ENCODE peak calls at places on chromosomes 12 and 14, in four cellular contexts. G, B, M and R are unnamed samples.

GRCh38 chr12:3757261-3757660 is 4.4 kb upstream of the CRACR2A start:
- DNase-seq in B (no peak), M (no peak), G (no peak), R (no peak)

GRCh38 chr12:107448198-107448597 is 237.4 kb upstream of the PWP1 start:
- DNase-seq in G (no peak), B (no peak), M (peak; percentile 37), R (no peak)

GRCh38 chr14:95200404-95200803 is 43.1 kb upstream of the DICER1 start:
- DNase-seq in G (no peak), B (no peak), M (no peak), R (no peak)

GRCh38 chr12:131327521-131328488 is 374.1 kb downstream of the ADGRD1 start:
- DNase-seq in B (no peak), M (peak; percentile 18), G (no peak), R (no peak)

GRCh38 chr12:79371226-79371625 is 319.5 kb downstream of the PAWR start:
- DNase-seq in G (peak; percentile 36), B (no peak), M (no peak), R (no peak)

GRCh38 chr14:92105845-92106094 is 612 bp downstream of the ATXN3 start:
- DNase-seq in G (peak; percentile 55), M (peak; percentile 46), B (peak; percentile 81), R (no peak)

GRCh38 chr14:73136387-73137221 is at the start of gene PSEN1:
- DNase-seq in B (peak; percentile 97), M (peak; percentile 89), G (peak; percentile 86), R (peak; percentile 96)

GRCh38 chr14:21734457-21735074 is 60.9 kb upstream of the OR4E1 start:
- DNase-seq in G (peak; percentile 1), M (peak; percentile 69), B (no peak), R (no peak)

GRCh38 chr12:114982760-114983159 is 298.8 kb upstream of the TBX3 start:
- DNase-seq in B (no peak), G (no peak), M (peak; percentile 45), R (no peak)

GRCh38 chr12:65818454-65819382 is 5.6 kb upstream of the HMGA2 start:
- DNase-seq in B (no peak), M (no peak), G (peak; percentile 77), R (no peak)

GRCh38 chr12:105741786-105742566 is 396.8 kb downstream of the NUAK1 start:
- DNase-seq in M (no peak), G (peak; percentile 93), B (peak; percentile 70), R (no peak)

GRCh38 chr14:61463664-61464063 is 142.3 kb downstream of the PRKCH start:
- DNase-seq in B (no peak), G (no peak), M (no peak), R (no peak)

GRCh38 chr12:86254399-86255107 is 1.6 kb downstream of the MGAT4C start:
- DNase-seq in M (no peak), G (peak; percentile 31), B (no peak), R (no peak)

GRCh38 chr12:95730457-95730856 is 60.1 kb downstream of the NTN4 start:
- DNase-seq in M (no peak), B (no peak), G (no peak), R (no peak)

GRCh38 chr12:111505601-111506036 is 93.5 kb downstream of the ATXN2 start:
- DNase-seq in M (peak; percentile 40), B (no peak), G (peak; percentile 6), R (no peak)

GRCh38 chr14:71621276-71621675 is 311.0 kb upstream of the RGS6 start:
- DNase-seq in B (no peak), G (peak; percentile 61), M (no peak), R (no peak)

GRCh38 chr12:76346798-76347420 is 1.3 kb downstream of the BBS10 start:
- DNase-seq in G (peak; percentile 70), B (no peak), M (peak; percentile 54), R (no peak)

GRCh38 chr12:123106640-123107359 is 44.1 kb downstream of the PITPNM2 start:
- DNase-seq in M (peak; percentile 39), B (no peak), G (no peak), R (no peak)

GRCh38 chr12:102634216-102634615 is 153.9 kb upstream of the IGF1 start:
- DNase-seq in G (peak; percentile 70), M (no peak), B (no peak), R (no peak)

GRCh38 chr14:60805881-60806569 is 71.5 kb downstream of the MNAT1 start:
- DNase-seq in G (peak; percentile 73), M (no peak), B (no peak), R (no peak)

GRCh38 chr12:45273717-45274271 is 57.9 kb downstream of the ANO6 start:
- DNase-seq in B (peak; percentile 74), M (peak; percentile 91), G (peak; percentile 99), R (no peak)

GRCh38 chr12:54479421-54479820 is 6.0 kb upstream of the GTSF1 start:
- DNase-seq in M (no peak), G (peak; percentile 84), B (no peak), R (no peak)

GRCh38 chr12:112169966-112170365 is 44.6 kb downstream of the TRAFD1 start:
- DNase-seq in M (no peak), B (no peak), G (no peak), R (no peak)

DNA sequence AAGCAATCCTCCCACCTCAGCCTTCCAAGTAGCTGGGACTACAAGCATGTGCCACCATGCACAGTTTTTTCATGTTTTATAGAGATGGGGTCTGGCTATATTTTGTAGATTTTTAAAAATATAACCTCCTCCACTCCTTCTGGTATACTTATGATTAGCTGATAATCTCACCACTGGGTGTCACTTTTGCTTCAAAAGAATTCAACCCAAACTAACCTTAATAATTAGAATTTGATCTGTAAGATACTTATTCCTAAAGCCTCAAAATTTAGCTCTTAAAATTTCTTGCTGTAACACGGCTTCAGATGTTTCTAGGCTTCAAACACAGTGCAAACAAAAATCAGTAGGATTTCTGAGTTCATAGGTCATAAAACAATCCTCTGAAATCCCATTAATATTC is 130.3 kb downstream of the CEP83 start:
- DNase-seq in B (no peak), G (no peak), M (no peak), R (no peak)
- TF ChIP-seq CTCF in B (peak; percentile 6), G (no peak), M (peak; percentile 19), R (no peak)

DNA sequence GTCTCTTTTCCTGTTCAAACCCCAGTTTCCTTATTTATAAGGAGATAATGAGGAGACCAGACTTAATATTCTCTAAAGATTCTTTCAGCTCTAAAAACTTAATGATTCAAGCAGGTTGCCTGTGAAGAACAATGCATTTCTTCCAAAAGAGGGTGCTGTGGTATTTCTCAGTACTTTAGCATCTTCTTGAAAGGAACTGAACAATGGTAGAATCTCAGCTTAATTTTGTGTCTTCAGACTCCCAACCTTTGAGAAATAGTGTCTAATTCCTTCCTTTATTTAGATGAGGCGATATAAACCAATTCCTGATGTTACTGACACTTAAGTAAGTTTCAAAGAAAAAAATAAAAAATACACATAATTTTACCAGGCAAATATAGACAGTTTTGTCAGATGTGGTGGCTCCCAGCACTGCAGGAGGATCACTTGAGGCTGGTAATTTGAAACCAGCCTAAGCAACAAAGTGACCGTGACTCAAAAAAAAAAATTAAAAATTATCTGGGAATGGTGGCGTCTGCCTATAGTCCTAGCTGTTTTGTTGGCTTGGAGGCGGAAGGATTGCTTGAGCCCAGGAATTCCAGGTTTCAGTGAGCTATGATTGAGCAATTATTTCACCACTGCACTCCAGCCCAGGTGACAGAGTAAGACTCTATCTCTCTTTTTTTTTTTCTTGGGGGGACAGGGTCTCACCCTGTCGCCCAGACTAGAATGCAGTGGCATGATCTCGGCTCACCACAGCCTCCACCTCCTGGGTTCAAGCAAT is 76.9 kb upstream of the PSMA6 start:
- DNase-seq in M (peak; percentile 69), B (no peak), G (peak; percentile 71), R (no peak)
- TF ChIP-seq CTCF in M (peak; percentile 73), B (peak; percentile 52), G (peak; percentile 50), R (no peak)

DNA sequence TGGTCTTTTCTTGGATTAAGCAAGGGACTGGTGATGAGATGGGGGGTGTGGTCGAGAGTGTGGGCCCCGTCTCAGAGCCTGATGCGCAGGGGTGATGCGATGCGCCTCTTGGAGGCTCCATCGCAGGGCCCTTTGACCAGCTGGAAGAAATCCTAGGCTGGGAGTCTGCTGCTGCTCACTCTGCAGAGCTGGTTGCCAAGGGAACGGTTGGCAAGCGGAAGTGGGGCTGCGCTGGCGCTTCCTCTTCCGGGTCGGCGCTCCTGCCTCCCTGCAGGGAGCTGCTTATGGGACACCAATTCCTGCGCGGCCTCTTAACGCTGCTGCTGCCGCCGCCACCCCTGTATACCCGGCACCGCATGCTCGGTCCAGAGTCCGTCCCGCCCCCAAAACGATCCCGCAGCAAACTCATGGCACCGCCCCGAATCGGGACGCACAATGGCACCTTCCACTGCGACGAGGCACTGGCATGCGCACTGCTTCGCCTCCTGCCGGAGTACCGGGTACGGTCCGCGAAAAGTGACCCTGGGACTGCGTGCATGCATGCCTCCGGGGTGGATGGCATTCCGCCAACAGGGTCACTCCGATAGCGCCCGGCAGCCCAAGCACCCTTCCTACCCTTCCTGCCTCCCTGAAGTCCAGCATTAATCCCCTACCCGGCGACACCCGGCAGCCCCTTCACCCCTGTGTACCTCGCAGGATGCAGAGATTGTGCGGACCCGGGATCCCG is at the start of gene MYG1:
- DNase-seq in M (peak; percentile 95), B (peak; percentile 91), G (peak; percentile 88), R (peak; percentile 36)
- TF ChIP-seq CTCF in M (no peak), B (peak; percentile 21), G (peak; percentile 22), R (no peak)

GRCh38 chr12:92953747-92954146 is 24.7 kb upstream of the EEA1 start:
- DNase-seq in G (no peak), M (no peak), B (no peak), R (no peak)
- TF ChIP-seq CTCF in G (no peak), M (no peak), B (no peak), R (no peak)

GRCh38 chr14:55430024-55430690 is 10.3 kb downstream of the TBPL2 start:
- DNase-seq in G (peak; percentile 73), M (peak; percentile 79), B (no peak), R (no peak)

GRCh38 chr14:55427439-55427838 is 13.0 kb downstream of the TBPL2 start:
- DNase-seq in G (peak; percentile 58), M (no peak), B (no peak), R (no peak)

GRCh38 chr14:55426881-55427280 is 13.5 kb downstream of the TBPL2 start:
- DNase-seq in B (no peak), G (no peak), M (no peak), R (no peak)

GRCh38 chr14:55423969-55424368 is 12.3 kb upstream of the ATG14 start:
- DNase-seq in G (no peak), M (no peak), B (no peak), R (no peak)

DNA sequence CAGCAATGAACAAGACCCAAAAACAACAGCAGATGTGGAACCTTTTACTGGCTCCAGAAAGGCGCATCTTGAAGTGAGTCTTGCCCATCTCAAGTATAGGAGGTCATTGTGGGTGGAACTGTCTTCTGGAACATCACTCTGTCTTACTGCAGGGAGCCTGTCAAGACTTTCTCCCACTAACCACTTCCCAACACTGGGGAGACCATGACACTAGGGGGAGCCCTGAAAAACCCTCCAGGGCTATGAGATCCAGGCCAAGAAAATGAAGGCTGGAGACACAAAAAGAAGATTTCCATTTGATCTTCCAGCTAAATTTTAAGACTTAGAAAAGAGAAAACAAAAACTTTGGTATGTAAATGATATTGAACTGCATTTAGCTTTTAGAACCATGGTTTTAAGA is 13.5 kb upstream of the ATG14 start:
- DNase-seq in M (no peak), B (no peak), G (no peak), R (no peak)
- TF ChIP-seq CTCF in M (no peak), B (no peak), G (no peak), R (no peak)